ENCODE peak calls at places on chromosomes 6 and 20, in six cellular contexts. D, G, R, C, F and B are unnamed samples.

GRCh38 chr6:53568776-53569616 is 24.1 kb upstream of the GCLC start:
- DNase-seq in R (no peak), F (no peak), G (no peak), D (no peak), C (no peak), B (no peak)

GRCh38 chr20:19890358-19891117 is 126.6 kb upstream of the NAA20 start:
- DNase-seq in R (no peak), C (no peak), F (no peak), D (no peak), G (no peak), B (no peak)

GRCh38 chr6:16239090-16239797 is 857 bp downstream of the GMPR start:
- DNase-seq in D (peak), G (peak), R (no peak), F (peak), C (no peak), B (peak)

GRCh38 chr6:22779062-22779461 is 209.7 kb downstream of the HDGFL1 start:
- DNase-seq in R (no peak), G (no peak), D (no peak), F (no peak), C (no peak), B (no peak)

GRCh38 chr6:11202513-11203305 is 29.8 kb downstream of the NEDD9 start:
- DNase-seq in D (no peak), G (no peak), C (no peak), R (no peak), F (no peak), B (no peak)

GRCh38 chr6:41942045-41942851 is 640 bp upstream of the CCND3 start:
- DNase-seq in G (no peak), R (peak), F (no peak), C (no peak), D (no peak), B (no peak)

GRCh38 chr20:26276811-26277210 is 580.2 kb upstream of the ZNF337 start:
- DNase-seq in G (no peak), C (no peak), R (peak), F (peak), D (no peak), B (no peak)

GRCh38 chr6:77650098-77650663 is 2.7 kb upstream of the MEI4 start:
- DNase-seq in G (no peak), C (no peak), F (no peak), D (no peak), R (peak), B (no peak)

GRCh38 chr6:36925809-36926208 is 28.7 kb upstream of the PI16 start:
- DNase-seq in F (no peak), R (no peak), D (no peak), G (no peak), C (no peak), B (no peak)

GRCh38 chr6:85670573-85670972 is 27.9 kb upstream of the SYNCRIP start:
- DNase-seq in F (peak), G (no peak), D (no peak), R (peak), C (no peak), B (no peak)

GRCh38 chr6:308307-308706 is 16.0 kb downstream of the DUSP22 start:
- DNase-seq in G (no peak), F (no peak), C (no peak), R (no peak), D (no peak), B (no peak)

GRCh38 chr20:3045042-3045815 is 623 bp upstream of the MRPS26 start:
- DNase-seq in F (peak), C (peak), D (peak), G (peak), R (peak), B (no peak)

GRCh38 chr6:9540534-9541126 is 874.2 kb downstream of the TFAP2A start:
- DNase-seq in D (no peak), R (peak), G (peak), F (peak), C (no peak), B (no peak)

GRCh38 chr6:33779305-33779704 is 9.6 kb downstream of the LEMD2 start:
- DNase-seq in R (no peak), C (no peak), D (no peak), F (no peak), G (no peak), B (no peak)

GRCh38 chr6:45608252-45608911 is 230.6 kb upstream of the SUPT3H start:
- DNase-seq in F (no peak), G (no peak), D (no peak), R (peak), C (no peak), B (no peak)

GRCh38 chr20:48975955-48976354 is 54.4 kb downstream of the ARFGEF2 start:
- DNase-seq in C (no peak), G (no peak), R (no peak), D (no peak), F (no peak), B (no peak)

GRCh38 chr20:10686356-10687169 is 12.8 kb upstream of the JAG1 start:
- DNase-seq in G (no peak), C (no peak), D (no peak), F (no peak), R (no peak), B (no peak)

GRCh38 chr6:115945306-115945705 is 115.4 kb downstream of the FRK start:
- DNase-seq in C (peak), G (no peak), R (peak), F (no peak), D (no peak), B (no peak)

GRCh38 chr6:134979142-134979541 is 29.2 kb upstream of the ALDH8A1 start:
- DNase-seq in R (no peak), G (peak), C (no peak), F (no peak), D (no peak), B (peak)

GRCh38 chr20:35551485-35551884 is 9.6 kb downstream of the ERGIC3 start:
- DNase-seq in C (no peak), G (no peak), D (no peak), R (peak), F (no peak), B (no peak)

GRCh38 chr6:15491986-15492269 is 170.9 kb downstream of the DTNBP1 start:
- DNase-seq in G (no peak), C (no peak), R (no peak), F (no peak), D (no peak), B (no peak)

GRCh38 chr20:4962257-4962855 is 39.0 kb downstream of the SLC23A2 start:
- DNase-seq in D (no peak), G (no peak), R (no peak), F (no peak), C (no peak), B (no peak)

GRCh38 chr20:35956616-35957015 is 2.3 kb upstream of the SCAND1 start:
- DNase-seq in R (no peak), F (no peak), G (no peak), D (no peak), C (no peak), B (no peak)

GRCh38 chr20:46324960-46325703 is 16.8 kb upstream of the CDH22 start:
- DNase-seq in R (peak), F (peak), G (no peak), C (no peak), D (no peak), B (no peak)

GRCh38 chr6:32945106-32945761 is 4.4 kb upstream of the HLA-DMB start:
- DNase-seq in G (no peak), R (no peak), D (no peak), F (no peak), C (no peak), B (peak)

GRCh38 chr6:139852484-139853140 is 478.2 kb upstream of the CITED2 start:
- DNase-seq in F (peak), G (no peak), C (no peak), R (peak), D (no peak), B (no peak)

GRCh38 chr6:135322427-135323201 is 141.5 kb downstream of the MYB start:
- DNase-seq in C (no peak), R (no peak), F (no peak), G (peak), D (no peak), B (peak)

GRCh38 chr20:36308318-36308710 is 2.2 kb downstream of the DLGAP4 start:
- DNase-seq in G (no peak), R (no peak), C (no peak), D (peak), F (no peak), B (no peak)

GRCh38 chr6:6556738-6557503 is 31.6 kb upstream of the LY86 start:
- DNase-seq in D (no peak), G (peak), F (peak), R (peak), C (no peak), B (no peak)

GRCh38 chr6:159790149-159790946 is at the start of gene MRPL18:
- DNase-seq in R (peak), C (peak), D (peak), F (peak), G (peak), B (peak)
- TF ChIP-seq CTCF in R (no peak), C (no peak), D (no peak), F (no peak), G (no peak), B (no peak)

GRCh38 chr6:143158113-143158581 is 97.5 kb downstream of the AIG1 start:
- DNase-seq in G (no peak), D (no peak), C (no peak), R (peak), F (peak), B (no peak)
- TF ChIP-seq CTCF in G (no peak), D (no peak), C (no peak), R (no peak), F (no peak), B (no peak)

GRCh38 chr6:43972179-43972914 is 154.9 kb downstream of the MRPL14 start:
- DNase-seq in G (no peak), D (no peak), F (no peak), C (no peak), R (no peak), B (no peak)
- TF ChIP-seq CTCF in G (no peak), D (no peak), F (no peak), C (no peak), R (no peak), B (no peak)

DNA sequence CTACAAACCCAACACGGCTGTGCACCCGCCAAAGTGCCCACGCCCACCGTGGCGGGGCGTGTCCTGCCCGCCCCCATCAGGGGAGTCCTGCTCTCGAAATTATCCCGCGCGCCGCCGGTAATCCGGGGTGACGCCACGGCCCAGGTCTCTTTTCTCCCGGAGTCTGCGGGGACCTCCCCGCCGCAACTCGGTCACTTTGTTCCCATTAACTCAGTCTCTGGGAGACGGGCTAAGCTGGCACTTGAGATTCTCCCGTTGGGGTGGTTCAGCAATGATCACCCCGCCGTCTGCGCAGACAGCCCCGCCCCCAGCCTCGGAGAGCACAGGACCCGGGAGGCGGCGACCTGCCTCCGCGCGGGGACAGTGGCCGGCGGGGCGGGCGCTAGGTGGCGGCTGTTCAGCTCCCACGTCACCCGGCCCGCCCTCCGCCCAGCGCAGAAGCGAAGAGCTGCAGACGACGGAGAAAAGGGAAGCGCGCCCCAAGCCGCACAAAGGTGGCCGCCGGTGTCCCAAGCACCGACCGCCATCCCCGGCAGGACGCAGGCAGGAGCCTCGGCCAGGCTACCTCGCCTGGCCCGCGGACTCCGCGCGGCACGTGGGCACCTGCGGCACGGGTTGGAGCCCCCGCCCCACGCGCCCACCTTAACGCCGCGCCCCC is 31.5 kb downstream of the SF3B5 start:
- DNase-seq in G (peak), R (peak), C (no peak), F (peak), D (peak), B (peak)
- TF ChIP-seq CTCF in G (no peak), R (no peak), C (peak), F (peak), D (peak), B (peak)

GRCh38 chr6:44428682-44429081 is 41.2 kb downstream of the CDC5L start:
- DNase-seq in D (no peak), F (no peak), R (no peak), G (no peak), C (no peak), B (no peak)

GRCh38 chr6:44432227-44432626 is 44.7 kb downstream of the CDC5L start:
- DNase-seq in C (no peak), G (no peak), R (no peak), F (no peak), D (no peak), B (no peak)

GRCh38 chr6:44430322-44430721 is 42.8 kb downstream of the CDC5L start:
- DNase-seq in C (peak), G (no peak), F (peak), R (peak), D (no peak), B (no peak)

GRCh38 chr6:44432726-44433125 is 45.2 kb downstream of the CDC5L start:
- DNase-seq in C (no peak), R (no peak), F (no peak), D (no peak), G (no peak), B (no peak)

DNA sequence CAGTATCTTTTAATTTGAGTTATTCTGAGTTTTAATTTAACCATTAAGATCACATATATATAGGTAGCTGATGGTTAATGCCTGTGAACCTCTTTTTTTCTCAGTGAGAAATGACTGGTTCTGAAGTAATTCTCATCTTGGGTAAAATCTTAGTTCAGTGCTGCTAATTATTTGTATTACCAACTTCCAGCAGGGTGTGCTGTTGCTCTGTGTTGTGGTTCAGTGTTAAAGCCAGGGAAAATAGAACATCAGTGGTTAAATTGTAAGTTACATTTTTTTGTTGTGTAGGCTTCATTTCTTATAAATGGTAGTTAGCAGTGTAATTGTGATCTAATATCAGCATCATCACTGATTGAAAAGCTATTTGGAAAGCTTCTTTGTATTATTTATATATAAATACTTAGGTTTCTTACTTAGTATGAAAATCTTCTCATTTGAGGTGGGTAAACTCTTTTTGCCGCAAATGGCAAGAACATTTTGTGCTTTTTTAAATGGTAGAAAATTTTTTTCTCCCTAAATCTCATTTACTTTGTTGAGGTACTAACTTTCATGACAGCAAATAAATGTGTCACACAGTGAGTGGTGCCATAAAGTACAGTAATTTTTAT is 43.7 kb downstream of the CDC5L start:
- DNase-seq in C (peak), G (peak), D (no peak), R (peak), F (peak), B (no peak)
- TF ChIP-seq CTCF in C (peak), G (peak), D (peak), R (peak), F (peak), B (peak)

GRCh38 chr6:70503813-70504465 is 62.8 kb upstream of the SDHAF4 start:
- DNase-seq in G (no peak), D (no peak), F (no peak), R (no peak), C (no peak), B (no peak)
- TF ChIP-seq CTCF in G (no peak), D (no peak), F (no peak), R (no peak), C (no peak), B (no peak)

GRCh38 chr6:140858381-140858971 is 1274.2 kb upstream of the GJE1 start:
- DNase-seq in C (no peak), F (no peak), D (no peak), G (no peak), R (peak), B (no peak)

GRCh38 chr6:140855520-140855919 is 1277.2 kb upstream of the GJE1 start:
- DNase-seq in G (no peak), C (no peak), R (no peak), D (no peak), F (no peak), B (no peak)

GRCh38 chr6:140857734-140858380 is 1274.9 kb upstream of the GJE1 start:
- DNase-seq in C (peak), G (no peak), D (no peak), F (peak), R (peak), B (no peak)

GRCh38 chr6:140850438-140850837 is 1282.3 kb upstream of the GJE1 start:
- DNase-seq in R (peak), F (peak), D (no peak), C (no peak), G (no peak), B (no peak)

DNA sequence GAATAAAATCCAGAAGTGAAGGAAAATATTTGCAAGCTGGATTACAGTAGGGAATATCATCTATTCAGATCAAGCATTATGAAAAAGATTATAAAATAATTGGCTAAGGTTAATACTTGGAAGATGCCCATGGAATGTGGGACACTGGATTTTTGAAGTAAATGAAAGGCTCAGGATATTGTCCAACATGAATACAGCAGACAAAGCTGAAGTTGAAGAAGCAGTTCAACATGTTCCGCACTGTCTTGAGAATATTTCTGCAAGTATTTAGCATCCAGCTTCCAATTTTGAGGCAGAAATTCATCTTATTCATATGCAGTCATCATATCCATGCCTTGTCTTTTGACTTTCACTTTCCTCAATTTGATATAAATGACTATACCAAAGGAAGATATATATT is 1278.4 kb upstream of the GJE1 start:
- DNase-seq in R (no peak), G (no peak), F (no peak), D (no peak), C (no peak), B (no peak)
- TF ChIP-seq CTCF in R (no peak), G (no peak), F (no peak), D (no peak), C (no peak), B (no peak)